ENCODE peak calls at places on chromosomes 4 and X, in nine cellular contexts. X, T, K, G, A, L, H, N and C are unnamed samples.

GRCh38 chr4:98658287-98659105 is at the start of gene TSPAN5:
- DNase-seq in X (peak; percentile 77), T (peak; percentile 52), K (peak; percentile 90), G (peak; percentile 85), A (peak; percentile 79), L (peak; percentile 75), H (peak; percentile 66), N (peak; percentile 89), C (no peak)

GRCh38 chr4:112099701-112100289 is 45.5 kb upstream of the FAM241A start:
- DNase-seq in X (no peak), T (no peak), K (peak; percentile 79), G (peak; percentile 71), A (peak; percentile 62), L (no peak), H (no peak), N (peak; percentile 53), C (no peak)

GRCh38 chrX:53695901-53696300 is 9.4 kb upstream of the HUWE1 start:
- DNase-seq in X (no peak), T (no peak), K (no peak), G (no peak), A (no peak), L (no peak), H (no peak), N (no peak), C (no peak)

GRCh38 chrX:14032383-14032782 is 2.7 kb upstream of the GEMIN8 start:
- DNase-seq in X (peak; percentile 1), T (peak; percentile 56), K (peak; percentile 64), G (peak; percentile 55), A (peak; percentile 47), L (peak; percentile 20), H (peak; percentile 17), N (peak; percentile 78), C (no peak)

GRCh38 chr4:3286335-3287175 is 6.3 kb upstream of the RGS12 start:
- DNase-seq in X (no peak), T (no peak), K (no peak), G (no peak), A (no peak), L (no peak), H (no peak), N (no peak), C (no peak)

GRCh38 chrX:36986231-36986630 is 21.9 kb upstream of the FAM47C start:
- DNase-seq in X (no peak), T (no peak), K (no peak), G (no peak), A (no peak), L (no peak), H (no peak), N (no peak), C (no peak)

GRCh38 chr4:139763668-139764067 is 98.0 kb downstream of the MGST2 start:
- DNase-seq in X (no peak), T (no peak), K (peak; percentile 39), G (no peak), A (no peak), L (no peak), H (no peak), N (no peak), C (no peak)

GRCh38 chr4:125547842-125548241 is 233.1 kb downstream of the FAT4 start:
- DNase-seq in X (no peak), T (no peak), K (peak; percentile 25), G (no peak), A (no peak), L (no peak), H (no peak), N (no peak), C (no peak)

GRCh38 chrX:46589977-46590723 is 16.6 kb downstream of the CHST7 start:
- DNase-seq in X (no peak), T (no peak), K (peak; percentile 84), G (peak; percentile 58), A (peak; percentile 62), L (no peak), H (no peak), N (no peak), C (no peak)

GRCh38 chrX:150365953-150366911 is 3.1 kb downstream of the MAMLD1 start:
- DNase-seq in X (no peak), T (no peak), K (peak; percentile 47), G (peak; percentile 72), A (no peak), L (no peak), H (no peak), N (peak; percentile 88), C (no peak)

GRCh38 chr4:80495847-80496246 is 160.3 kb downstream of the CFAP299 start:
- DNase-seq in X (no peak), T (peak; percentile 57), K (no peak), G (no peak), A (no peak), L (no peak), H (no peak), N (no peak), C (no peak)

GRCh38 chr4:26356067-26356466 is 35.3 kb downstream of the RBPJ start:
- DNase-seq in X (no peak), T (no peak), K (peak; percentile 55), G (peak; percentile 31), A (no peak), L (no peak), H (no peak), N (no peak), C (no peak)

GRCh38 chr4:102253860-102254259 is 91.4 kb downstream of the SLC39A8 start:
- DNase-seq in X (no peak), T (no peak), K (no peak), G (no peak), A (no peak), L (no peak), H (no peak), N (no peak), C (no peak)

GRCh38 chr4:161655148-161655547 is 508.7 kb downstream of the FSTL5 start:
- DNase-seq in X (no peak), T (no peak), K (no peak), G (no peak), A (no peak), L (no peak), H (no peak), N (no peak), C (no peak)

GRCh38 chr4:82905205-82905604 is 4.7 kb downstream of the THAP9 start:
- DNase-seq in X (no peak), T (no peak), K (peak; percentile 17), G (peak; percentile 86), A (peak; percentile 81), L (no peak), H (no peak), N (no peak), C (no peak)

GRCh38 chr4:14269824-14270223 is 642.3 kb upstream of the BOD1L1 start:
- DNase-seq in X (no peak), T (no peak), K (no peak), G (no peak), A (no peak), L (no peak), H (no peak), N (no peak), C (no peak)

GRCh38 chr4:3822230-3822947 is 56.2 kb downstream of the ADRA2C start:
- DNase-seq in X (no peak), T (no peak), K (peak; percentile 5), G (no peak), A (no peak), L (no peak), H (no peak), N (peak; percentile 91), C (no peak)

GRCh38 chrX:97039363-97040029 is 155.8 kb downstream of the RPA4 start:
- DNase-seq in X (no peak), T (no peak), K (peak; percentile 83), G (no peak), A (peak; percentile 32), L (no peak), H (no peak), N (no peak), C (no peak)

GRCh38 chr4:139368990-139369389 is 66.7 kb upstream of the NDUFC1 start:
- DNase-seq in X (no peak), T (no peak), K (no peak), G (no peak), A (no peak), L (no peak), H (no peak), N (no peak), C (no peak)

GRCh38 chrX:110000854-110001701 is 1.8 kb upstream of the TMEM164 start:
- DNase-seq in X (no peak), T (no peak), K (no peak), G (no peak), A (no peak), L (no peak), H (no peak), N (no peak), C (no peak)

GRCh38 chr4:7708981-7709380 is 230.7 kb downstream of the AFAP1 start:
- DNase-seq in X (no peak), T (no peak), K (no peak), G (no peak), A (peak; percentile 60), L (no peak), H (no peak), N (no peak), C (no peak)

GRCh38 chrX:85544609-85545008 is 165.1 kb upstream of the POF1B start:
- DNase-seq in X (no peak), T (no peak), K (peak; percentile 0), G (peak; percentile 0), A (no peak), L (no peak), H (no peak), N (peak; percentile 2), C (no peak)

GRCh38 chr4:113673450-113673849 is 88.1 kb downstream of the CAMK2D start:
- DNase-seq in X (no peak), T (no peak), K (no peak), G (peak; percentile 67), A (peak; percentile 59), L (no peak), H (no peak), N (peak; percentile 28), C (peak; percentile 28)

GRCh38 chrX:115367455-115367854 is 77.9 kb downstream of the LUZP4 start:
- DNase-seq in X (no peak), T (no peak), K (peak; percentile 61), G (peak; percentile 15), A (peak; percentile 71), L (no peak), H (no peak), N (no peak), C (no peak)

GRCh38 chr4:4426511-4427477 is 39.9 kb downstream of the NSG1 start:
- DNase-seq in X (no peak), T (peak; percentile 43), K (no peak), G (no peak), A (no peak), L (no peak), H (no peak), N (peak; percentile 34), C (peak; percentile 63)

GRCh38 chr4:182089326-182089725 is 153.9 kb upstream of the TENM3 start:
- DNase-seq in X (no peak), T (no peak), K (no peak), G (peak; percentile 3), A (no peak), L (no peak), H (no peak), N (no peak), C (no peak)

GRCh38 chr4:110196871-110197420 is 1.5 kb downstream of the ELOVL6 start:
- DNase-seq in X (peak; percentile 28), T (no peak), K (peak; percentile 45), G (peak; percentile 38), A (peak; percentile 41), L (peak; percentile 48), H (peak; percentile 25), N (peak; percentile 51), C (no peak)

GRCh38 chrX:72100824-72101351 is 30.8 kb downstream of the RTL5 start:
- DNase-seq in X (peak; percentile 14), T (no peak), K (no peak), G (no peak), A (no peak), L (peak; percentile 32), H (peak; percentile 76), N (no peak), C (no peak)

GRCh38 chrX:103847174-103847870 is 15.3 kb upstream of the RAB9B start:
- DNase-seq in X (no peak), T (no peak), K (no peak), G (peak; percentile 61), A (peak; percentile 80), L (no peak), H (no peak), N (no peak), C (no peak)

GRCh38 chr4:102612824-102613366 is 111.7 kb downstream of the NFKB1 start:
- DNase-seq in X (no peak), T (no peak), K (no peak), G (no peak), A (no peak), L (no peak), H (peak; percentile 30), N (no peak), C (no peak)